ENCODE peak calls at places on chromosomes 16 and 17, in nine cellular contexts. U is tibial artery; Z is keratinocyte; Q is stimulated activated effector memory CD8-positive, alpha-beta T cell treated with anti-CD3 and anti-CD28 coated beads, Interleukin-12 subunit alpha, Interleukin-12 subunit beta, amount 100 ng/mL, for 72 hours; J is nephron progenitor cell; R is right cardiac atrium; H is foreskin melanocyte; L is non-pigmented ciliary epithelial cell; B is fibroblast of lung. W is an unnamed sample.

GRCh38 chr17:12667299-12667958 is 1.7 kb downstream of the MYOCD start:
- DNase-seq in U (no peak), Z (no peak), Q (no peak), J (peak), R (peak), H (no peak), L (peak), B (peak), W (peak)

GRCh38 chr17:80168371-80168770 is 1.5 kb upstream of the CARD14 start:
- DNase-seq in U (no peak), Z (no peak), Q (no peak), J (no peak), R (no peak), H (no peak), L (no peak), B (peak), W (no peak)

GRCh38 chr17:41967141-41967920 is 736 bp downstream of the CNP start:
- DNase-seq in U (no peak), Z (no peak), Q (peak), J (no peak), R (peak), H (peak), L (no peak), B (peak), W (peak)

GRCh38 chr16:13733561-13733960 is 186.4 kb upstream of the ERCC4 start:
- DNase-seq in U (no peak), Z (no peak), Q (no peak), J (no peak), R (no peak), H (no peak), L (no peak), B (peak), W (no peak)

GRCh38 chr16:85460983-85461813 is 151.9 kb upstream of the GSE1 start:
- DNase-seq in U (no peak), Z (no peak), Q (no peak), J (peak), R (peak), H (no peak), L (peak), B (peak), W (no peak)

GRCh38 chr17:48500435-48501426 is 30.1 kb downstream of the HOXB1 start:
- DNase-seq in U (no peak), Z (no peak), Q (no peak), J (no peak), R (peak), H (no peak), L (no peak), B (peak), W (no peak)

GRCh38 chr17:50154604-50155003 is 4.1 kb upstream of the PPP1R9B start:
- DNase-seq in U (no peak), Z (no peak), Q (no peak), J (no peak), R (no peak), H (no peak), L (no peak), B (no peak), W (no peak)

GRCh38 chr16:6335072-6335471 is 997.6 kb upstream of the RBFOX1 start:
- DNase-seq in U (no peak), Z (no peak), Q (no peak), J (peak), R (no peak), H (no peak), L (no peak), B (no peak), W (peak)

GRCh38 chr17:37574427-37574826 is 34.8 kb downstream of the SYNRG start:
- DNase-seq in U (no peak), Z (no peak), Q (no peak), J (no peak), R (no peak), H (no peak), L (no peak), B (no peak), W (no peak)

GRCh38 chr17:41870627-41871026 is 5.4 kb upstream of the KLHL11 start:
- DNase-seq in U (no peak), Z (no peak), Q (no peak), J (no peak), R (no peak), H (no peak), L (no peak), B (no peak), W (no peak)

GRCh38 chr16:56882077-56882476 is 17.1 kb downstream of the SLC12A3 start:
- DNase-seq in U (no peak), Z (no peak), Q (no peak), J (no peak), R (no peak), H (no peak), L (no peak), B (no peak), W (no peak)

GRCh38 chr16:69466547-69466946 is 42.1 kb downstream of the CYB5B start:
- DNase-seq in U (no peak), Z (no peak), Q (no peak), J (no peak), R (no peak), H (no peak), L (no peak), B (no peak), W (no peak)

GRCh38 chr16:5633845-5634440 is 536.3 kb upstream of the EEF2KMT start:
- DNase-seq in U (no peak), Z (no peak), Q (no peak), J (no peak), R (no peak), H (peak), L (no peak), B (peak), W (no peak)

GRCh38 chr16:719815-720506 is 985 bp upstream of the ANTKMT start:
- DNase-seq in U (no peak), Z (no peak), Q (no peak), J (no peak), R (no peak), H (no peak), L (no peak), B (no peak), W (no peak)

GRCh38 chr16:28561557-28562187 is 8.0 kb downstream of the SGF29 start:
- DNase-seq in U (no peak), Z (no peak), Q (no peak), J (no peak), R (no peak), H (no peak), L (no peak), B (no peak), W (no peak)

GRCh38 chr17:83135692-83136091 is 56.3 kb downstream of the METRNL start:
- DNase-seq in U (peak), Z (no peak), Q (no peak), J (no peak), R (no peak), H (no peak), L (no peak), B (no peak), W (no peak)

GRCh38 chr16:64933890-64934289 is 188.0 kb downstream of the CDH11 start:
- DNase-seq in U (no peak), Z (no peak), Q (no peak), J (no peak), R (no peak), H (no peak), L (no peak), B (peak), W (no peak)

GRCh38 chr16:9096416-9096952 is 5.0 kb downstream of the HAPSTR1 start:
- DNase-seq in U (no peak), Z (no peak), Q (no peak), J (no peak), R (no peak), H (no peak), L (no peak), B (no peak), W (no peak)

GRCh38 chr17:42456223-42457106 is 2.2 kb upstream of the ATP6V0A1 start:
- DNase-seq in U (no peak), Z (no peak), Q (no peak), J (no peak), R (no peak), H (peak), L (no peak), B (peak), W (peak)

GRCh38 chr17:78235885-78236284 is 4.5 kb downstream of the TMEM235 start:
- DNase-seq in U (no peak), Z (no peak), Q (no peak), J (no peak), R (no peak), H (no peak), L (no peak), B (no peak), W (no peak)

GRCh38 chr16:19027416-19027815 is 40.0 kb upstream of the COQ7 start:
- DNase-seq in U (no peak), Z (no peak), Q (no peak), J (no peak), R (no peak), H (no peak), L (no peak), B (no peak), W (no peak)

GRCh38 chr17:58535431-58535830 is 21.0 kb upstream of the MTMR4 start:
- DNase-seq in U (no peak), Z (no peak), Q (no peak), J (no peak), R (no peak), H (no peak), L (no peak), B (peak), W (no peak)

GRCh38 chr17:58337600-58338453 is 9.2 kb upstream of the TSPOAP1 start:
- DNase-seq in U (peak), Z (no peak), Q (peak), J (peak), R (peak), H (no peak), L (peak), B (peak), W (peak)

GRCh38 chr17:10613775-10614513 is 43.2 kb downstream of the MYH3 start:
- DNase-seq in U (no peak), Z (no peak), Q (no peak), J (no peak), R (no peak), H (no peak), L (no peak), B (peak), W (no peak)

GRCh38 chr16:50815382-50815781 is 73.5 kb downstream of the CYLD start:
- DNase-seq in U (no peak), Z (no peak), Q (peak), J (no peak), R (no peak), H (no peak), L (no peak), B (no peak), W (no peak)

GRCh38 chr17:52145496-52145895 is 13.0 kb downstream of the CA10 start:
- DNase-seq in U (no peak), Z (no peak), Q (no peak), J (no peak), R (no peak), H (no peak), L (peak), B (peak), W (no peak)

GRCh38 chr16:1709356-1709755 is 3.4 kb downstream of the MAPK8IP3 start:
- DNase-seq in U (no peak), Z (no peak), Q (no peak), J (no peak), R (no peak), H (no peak), L (no peak), B (no peak), W (no peak)

GRCh38 chr17:55817273-55817709 is 66.4 kb downstream of the PCTP start:
- DNase-seq in U (no peak), Z (no peak), Q (no peak), J (no peak), R (no peak), H (no peak), L (no peak), B (no peak), W (no peak)

GRCh38 chr16:50265260-50265659 is 1.1 kb upstream of the ADCY7 start:
- DNase-seq in U (peak), Z (no peak), Q (peak), J (no peak), R (peak), H (no peak), L (no peak), B (no peak), W (no peak)

GRCh38 chr17:64496786-64497564 is at the start of gene POLG2:
- DNase-seq in U (peak), Z (peak), Q (peak), J (peak), R (peak), H (peak), L (peak), B (peak), W (peak)

GRCh38 chr17:81869221-81870154 is 1.6 kb downstream of the ARHGDIA start:
- DNase-seq in U (no peak), Z (no peak), Q (peak), J (peak), R (peak), H (peak), L (no peak), B (peak), W (peak)

GRCh38 chr17:2392252-2393183 is 8.3 kb downstream of the MNT start:
- DNase-seq in U (peak), Z (no peak), Q (peak), J (peak), R (peak), H (peak), L (peak), B (peak), W (peak)

GRCh38 chr17:76797441-76797840 is 59.5 kb downstream of the MFSD11 start:
- DNase-seq in U (no peak), Z (no peak), Q (no peak), J (no peak), R (no peak), H (no peak), L (no peak), B (no peak), W (no peak)

GRCh38 chr17:59357219-59357699 is 25.8 kb downstream of the YPEL2 start:
- DNase-seq in U (no peak), Z (no peak), Q (no peak), J (no peak), R (no peak), H (no peak), L (no peak), B (peak), W (no peak)

GRCh38 chr17:75194879-75195278 is 10.6 kb upstream of the NUP85 start:
- DNase-seq in U (no peak), Z (no peak), Q (no peak), J (no peak), R (no peak), H (no peak), L (no peak), B (peak), W (no peak)